ENCODE peak calls at places on chromosomes 13 and 19, in eight cellular contexts. I is retinal pigment epithelial cell; Z is left lung; C is sigmoid colon; K is transverse colon; X is Peyer's patch; M is CD8-positive, alpha-beta T cell; N is tibial artery. H is an unnamed sample.
A peak's percentile ranks its signal among the peaks of the same experiment; 100 is the strongest.

GRCh38 chr13:25992076-25992475 is 59.7 kb downstream of the SHISA2 start:
- DNase-seq in N (no peak), K (no peak), Z (no peak), M (no peak), I (no peak), X (no peak), C (no peak), H (no peak)

GRCh38 chr19:52138614-52139290 is 986 bp downstream of the ZNF616 start:
- DNase-seq in M (no peak), X (no peak), C (no peak), I (no peak), Z (peak; percentile 78), N (no peak), K (peak; percentile 25), H (no peak)

GRCh38 chr19:47231215-47232054 is 436 bp upstream of the BBC3 start:
- DNase-seq in M (peak; percentile 88), I (no peak), Z (peak; percentile 98), K (peak; percentile 94), X (peak; percentile 95), C (peak; percentile 95), N (peak; percentile 95), H (no peak)

GRCh38 chr13:98937911-98938381 is 39.9 kb downstream of the DOCK9 start:
- DNase-seq in Z (no peak), N (no peak), C (no peak), K (no peak), M (no peak), X (no peak), I (no peak), H (no peak)

GRCh38 chr13:46551410-46552301 is 1.3 kb upstream of the LRCH1 start:
- DNase-seq in I (peak; percentile 63), X (peak; percentile 94), N (peak; percentile 87), K (peak; percentile 88), Z (peak; percentile 92), M (peak; percentile 53), C (peak; percentile 90), H (peak; percentile 62)

GRCh38 chr13:73803997-73804396 is 330.2 kb downstream of the KLF12 start:
- DNase-seq in C (no peak), N (no peak), Z (no peak), X (no peak), I (no peak), M (no peak), K (no peak), H (no peak)

GRCh38 chr13:113948034-113948742 is 25.7 kb downstream of the C13orf46 start:
- DNase-seq in K (no peak), X (no peak), Z (no peak), I (no peak), M (no peak), C (no peak), N (no peak), H (no peak)

GRCh38 chr13:48859168-48860105 is 116.3 kb upstream of the FNDC3A start:
- DNase-seq in K (peak; percentile 51), M (no peak), C (no peak), N (no peak), I (no peak), X (peak; percentile 60), Z (no peak), H (no peak)

GRCh38 chr13:45847554-45848224 is 3.9 kb downstream of the SIAH3 start:
- DNase-seq in C (peak; percentile 67), N (no peak), K (peak; percentile 18), I (no peak), M (peak; percentile 38), Z (no peak), X (peak; percentile 65), H (no peak)

GRCh38 chr13:44210525-44210924 is 163.1 kb upstream of the SERP2 start:
- DNase-seq in X (no peak), M (no peak), K (no peak), N (no peak), Z (no peak), I (no peak), C (no peak), H (no peak)

GRCh38 chr19:22806418-22806817 is 22.5 kb upstream of the ZNF99 start:
- DNase-seq in I (no peak), M (no peak), C (no peak), Z (peak; percentile 74), N (no peak), X (no peak), K (no peak), H (no peak)

GRCh38 chr19:41795031-41795461 is 1.3 kb upstream of the CEACAM3 start:
- DNase-seq in C (no peak), N (no peak), M (peak; percentile 39), Z (no peak), X (peak; percentile 84), I (no peak), K (peak; percentile 63), H (no peak)

GRCh38 chr13:43786766-43787517 is at the start of gene ENOX1:
- DNase-seq in M (no peak), K (peak; percentile 38), X (peak; percentile 47), C (peak; percentile 90), I (no peak), Z (peak; percentile 81), N (peak; percentile 70), H (no peak)

GRCh38 chr13:80306573-80306972 is 34.4 kb downstream of the SPRY2 start:
- DNase-seq in I (no peak), N (no peak), X (no peak), C (no peak), K (no peak), Z (no peak), M (no peak), H (no peak)

GRCh38 chr13:75544681-75545333 is 4.8 kb upstream of the UCHL3 start:
- DNase-seq in C (no peak), M (no peak), N (no peak), Z (peak; percentile 50), X (no peak), I (no peak), K (no peak), H (no peak)

GRCh38 chr19:16860118-16860517 is 28.7 kb upstream of the F2RL3 start:
- DNase-seq in X (no peak), M (no peak), Z (peak; percentile 39), N (no peak), K (no peak), I (no peak), C (no peak), H (no peak)

GRCh38 chr19:41437944-41438574 is 1.7 kb downstream of the DMAC2 start:
- DNase-seq in N (no peak), C (peak; percentile 38), I (no peak), K (no peak), X (peak; percentile 41), Z (no peak), M (no peak), H (no peak)

GRCh38 chr13:44101347-44102083 is 221.8 kb downstream of the LACC1 start:
- DNase-seq in Z (no peak), M (no peak), X (no peak), C (no peak), I (no peak), K (no peak), N (no peak), H (no peak)

GRCh38 chr13:109243311-109243951 is 543.0 kb downstream of the IRS2 start:
- DNase-seq in C (no peak), K (no peak), Z (no peak), X (no peak), I (peak; percentile 91), N (no peak), M (no peak), H (no peak)

GRCh38 chr19:33498391-33499000 is 23.1 kb downstream of the PEPD start:
- DNase-seq in C (peak; percentile 32), I (no peak), K (no peak), M (no peak), X (no peak), N (no peak), Z (peak; percentile 41), H (no peak)

GRCh38 chr19:38739440-38740251 is 4.6 kb downstream of the CAPN12 start:
- DNase-seq in C (no peak), N (no peak), M (no peak), X (no peak), K (no peak), Z (peak; percentile 76), I (no peak), H (no peak)

GRCh38 chr13:52195052-52195837 is 35.8 kb upstream of the NEK3 start:
- DNase-seq in Z (peak; percentile 87), N (peak; percentile 91), M (peak; percentile 48), K (peak; percentile 79), C (peak; percentile 94), I (peak; percentile 42), X (peak; percentile 90), H (no peak)

GRCh38 chr13:24348797-24349515 is 39.6 kb downstream of the C1QTNF9 start:
- DNase-seq in X (peak; percentile 80), K (peak; percentile 82), N (no peak), C (no peak), M (no peak), I (no peak), Z (no peak), H (peak; percentile 96)

GRCh38 chr13:44172411-44172810 is 201.2 kb upstream of the SERP2 start:
- DNase-seq in M (no peak), Z (no peak), X (no peak), N (no peak), I (no peak), C (no peak), K (no peak), H (no peak)

GRCh38 chr13:39734952-39735351 is 79.5 kb downstream of the COG6 start:
- DNase-seq in Z (no peak), N (no peak), K (no peak), I (no peak), C (no peak), M (no peak), X (no peak), H (no peak)
- H3K4me3 ChIP-seq in Z (no peak overlapping the region), N (no peak overlapping the region), K (no peak overlapping the region), I (no peak overlapping the region), C (no peak overlapping the region), M (no peak overlapping the region), X (no peak overlapping the region), H (no peak overlapping the region)

GRCh38 chr19:3335431-3336350 is 30.7 kb upstream of the NFIC start:
- DNase-seq in K (peak; percentile 74), M (no peak), C (peak; percentile 93), Z (peak; percentile 57), I (no peak), N (peak; percentile 89), X (peak; percentile 72), H (no peak)
- H3K4me3 ChIP-seq in K (no peak overlapping the region), M (no peak overlapping the region), C (no peak overlapping the region), Z (no peak overlapping the region), I (no peak overlapping the region), N (no peak overlapping the region), X (no peak overlapping the region), H (no peak overlapping the region)

GRCh38 chr13:107870400-107870799 is 344.9 kb downstream of the LIG4 start:
- DNase-seq in I (no peak), C (no peak), Z (no peak), M (no peak), X (no peak), K (no peak), N (no peak), H (no peak)
- H3K4me3 ChIP-seq in I (no peak overlapping the region), C (no peak overlapping the region), Z (no peak overlapping the region), M (no peak overlapping the region), X (no peak overlapping the region), K (no peak overlapping the region), N (no peak overlapping the region), H (no peak overlapping the region)

DNA sequence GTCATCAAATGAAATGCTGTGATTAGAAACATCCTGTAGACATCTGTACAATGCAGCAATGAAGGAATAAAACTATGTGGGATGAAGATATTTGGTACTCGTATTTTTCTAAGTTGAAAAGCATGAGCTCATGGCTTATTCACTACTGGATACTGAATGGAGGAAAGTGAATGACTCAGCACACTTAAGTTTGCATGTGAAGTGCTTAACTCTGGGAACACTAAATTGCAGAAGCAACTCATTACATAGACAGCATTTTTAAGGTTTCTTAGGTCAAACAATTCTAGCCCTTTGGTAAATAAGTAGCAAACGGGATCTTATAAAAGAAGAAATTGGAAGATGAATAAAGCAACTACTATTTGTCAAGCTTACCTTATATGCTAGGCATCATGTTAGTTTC is 428.9 kb upstream of the MIR17HG start:
- DNase-seq in Z (no peak), X (no peak), K (no peak), N (no peak), C (no peak), I (peak; percentile 29), M (no peak), H (no peak)
- H3K4me3 ChIP-seq in Z (no peak overlapping the region), X (no peak overlapping the region), K (no peak overlapping the region), N (no peak overlapping the region), C (no peak overlapping the region), I (no peak overlapping the region), M (no peak overlapping the region), H (no peak overlapping the region)

H was measured in LNCaP clone FGC.